ENCODE peak calls at places on chromosomes 5 and 9, in eight cellular contexts. One of them, this sample, is unnamed.

GRCh38 chr5:138272681-138273080 is 1.7 kb downstream of the GFRA3 start:
- DNase-seq in A549: no peak
- DNase-seq in gastrocnemius medialis: no peak
- DNase-seq in HCT116: no peak
- DNase-seq in stomach: no peak
- DNase-seq in ovary: no peak
- DNase-seq in transverse colon: no peak
- DNase-seq in heart left ventricle: no peak
- DNase-seq in this sample: no peak

GRCh38 chr5:66959668-66960067 is 236.9 kb downstream of the CD180 start:
- DNase-seq in transverse colon: no peak
- DNase-seq in ovary: no peak
- DNase-seq in stomach: no peak
- DNase-seq in HCT116: no peak
- DNase-seq in gastrocnemius medialis: no peak
- DNase-seq in heart left ventricle: no peak
- DNase-seq in A549: peak
- DNase-seq in this sample: no peak

GRCh38 chr5:147767048-147767447 is 15.5 kb downstream of the JAKMIP2 start:
- DNase-seq in gastrocnemius medialis: no peak
- DNase-seq in HCT116: no peak
- DNase-seq in stomach: no peak
- DNase-seq in transverse colon: no peak
- DNase-seq in A549: no peak
- DNase-seq in heart left ventricle: no peak
- DNase-seq in ovary: no peak
- DNase-seq in this sample: no peak

GRCh38 chr5:62271870-62272269 is 34.1 kb upstream of the KIF2A start:
- DNase-seq in HCT116: no peak
- DNase-seq in stomach: no peak
- DNase-seq in heart left ventricle: no peak
- DNase-seq in transverse colon: no peak
- DNase-seq in A549: no peak
- DNase-seq in ovary: no peak
- DNase-seq in gastrocnemius medialis: no peak
- DNase-seq in this sample: no peak

GRCh38 chr5:143174714-143175398 is 228.6 kb downstream of the NR3C1 start:
- DNase-seq in ovary: no peak
- DNase-seq in heart left ventricle: no peak
- DNase-seq in transverse colon: no peak
- DNase-seq in stomach: no peak
- DNase-seq in A549: no peak
- DNase-seq in HCT116: no peak
- DNase-seq in gastrocnemius medialis: no peak
- DNase-seq in this sample: no peak

GRCh38 chr9:35903049-35903448 is 3.0 kb upstream of the HRCT1 start:
- DNase-seq in stomach: no peak
- DNase-seq in ovary: no peak
- DNase-seq in heart left ventricle: no peak
- DNase-seq in gastrocnemius medialis: no peak
- DNase-seq in A549: peak
- DNase-seq in transverse colon: no peak
- DNase-seq in HCT116: peak
- DNase-seq in this sample: peak

GRCh38 chr5:34898258-34898895 is 16.9 kb downstream of the RAD1 start:
- DNase-seq in transverse colon: peak
- DNase-seq in A549: peak
- DNase-seq in HCT116: peak
- DNase-seq in stomach: peak
- DNase-seq in ovary: peak
- DNase-seq in gastrocnemius medialis: peak
- DNase-seq in heart left ventricle: no peak
- DNase-seq in this sample: peak

GRCh38 chr9:104775961-104776360 is 12.0 kb downstream of the NIPSNAP3B start:
- DNase-seq in stomach: no peak
- DNase-seq in heart left ventricle: no peak
- DNase-seq in HCT116: no peak
- DNase-seq in transverse colon: no peak
- DNase-seq in ovary: no peak
- DNase-seq in A549: no peak
- DNase-seq in gastrocnemius medialis: no peak
- DNase-seq in this sample: no peak

GRCh38 chr5:93311825-93312224 is 269.2 kb downstream of the NR2F1-AS1 start:
- DNase-seq in HCT116: no peak
- DNase-seq in A549: no peak
- DNase-seq in gastrocnemius medialis: no peak
- DNase-seq in stomach: no peak
- DNase-seq in heart left ventricle: no peak
- DNase-seq in ovary: no peak
- DNase-seq in transverse colon: no peak
- DNase-seq in this sample: no peak

GRCh38 chr5:179209359-179210150 is 135.7 kb downstream of the ADAMTS2 start:
- DNase-seq in ovary: no peak
- DNase-seq in transverse colon: no peak
- DNase-seq in A549: no peak
- DNase-seq in gastrocnemius medialis: no peak
- DNase-seq in heart left ventricle: peak
- DNase-seq in stomach: no peak
- DNase-seq in HCT116: no peak
- DNase-seq in this sample: no peak

GRCh38 chr5:171397599-171397998 is 9.9 kb downstream of the NPM1 start:
- DNase-seq in gastrocnemius medialis: no peak
- DNase-seq in ovary: no peak
- DNase-seq in stomach: no peak
- DNase-seq in transverse colon: no peak
- DNase-seq in heart left ventricle: no peak
- DNase-seq in HCT116: no peak
- DNase-seq in A549: no peak
- DNase-seq in this sample: no peak

GRCh38 chr9:125646222-125647100 is 60.5 kb downstream of the MAPKAP1 start:
- DNase-seq in A549: no peak
- DNase-seq in stomach: no peak
- DNase-seq in gastrocnemius medialis: no peak
- DNase-seq in heart left ventricle: no peak
- DNase-seq in transverse colon: no peak
- DNase-seq in HCT116: no peak
- DNase-seq in ovary: no peak
- DNase-seq in this sample: no peak

GRCh38 chr9:970310-971002 is 6.0 kb upstream of the DMRT3 start:
- DNase-seq in transverse colon: no peak
- DNase-seq in gastrocnemius medialis: no peak
- DNase-seq in A549: no peak
- DNase-seq in stomach: no peak
- DNase-seq in heart left ventricle: no peak
- DNase-seq in ovary: no peak
- DNase-seq in HCT116: no peak
- DNase-seq in this sample: no peak

DNA sequence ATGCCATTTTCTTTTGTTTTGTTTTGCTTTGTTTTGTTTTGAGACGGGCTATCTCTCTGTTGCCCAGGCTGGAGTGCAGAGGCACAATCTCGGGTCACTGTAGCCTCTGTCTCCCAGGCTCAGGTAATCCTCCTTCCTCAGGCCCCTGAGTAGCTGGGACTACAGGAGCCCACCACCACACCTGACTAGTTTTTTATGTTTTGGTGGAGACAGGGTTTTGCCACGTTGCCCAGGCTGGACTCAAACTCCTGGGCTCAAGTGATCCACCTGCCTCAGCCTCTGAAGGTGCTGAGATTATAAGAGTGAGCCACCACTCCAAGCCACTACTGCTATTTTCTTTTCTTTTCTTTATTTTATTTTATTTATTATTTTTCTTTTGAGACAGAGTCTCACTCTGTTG is 54.0 kb upstream of the S1PR3 start:
- DNase-seq in A549: no peak
- DNase-seq in heart left ventricle: no peak
- DNase-seq in HCT116: no peak
- DNase-seq in stomach: no peak
- DNase-seq in gastrocnemius medialis: no peak
- DNase-seq in transverse colon: no peak
- DNase-seq in ovary: no peak
- DNase-seq in this sample: no peak
- TF ChIP-seq POLR2A in A549: no peak
- TF ChIP-seq POLR2A in heart left ventricle: no peak
- TF ChIP-seq POLR2A in HCT116: no peak
- TF ChIP-seq POLR2A in stomach: no peak
- TF ChIP-seq POLR2A in gastrocnemius medialis: no peak
- TF ChIP-seq POLR2A in transverse colon: no peak
- TF ChIP-seq POLR2A in ovary: no peak
- TF ChIP-seq POLR2A in this sample: no peak

DNA sequence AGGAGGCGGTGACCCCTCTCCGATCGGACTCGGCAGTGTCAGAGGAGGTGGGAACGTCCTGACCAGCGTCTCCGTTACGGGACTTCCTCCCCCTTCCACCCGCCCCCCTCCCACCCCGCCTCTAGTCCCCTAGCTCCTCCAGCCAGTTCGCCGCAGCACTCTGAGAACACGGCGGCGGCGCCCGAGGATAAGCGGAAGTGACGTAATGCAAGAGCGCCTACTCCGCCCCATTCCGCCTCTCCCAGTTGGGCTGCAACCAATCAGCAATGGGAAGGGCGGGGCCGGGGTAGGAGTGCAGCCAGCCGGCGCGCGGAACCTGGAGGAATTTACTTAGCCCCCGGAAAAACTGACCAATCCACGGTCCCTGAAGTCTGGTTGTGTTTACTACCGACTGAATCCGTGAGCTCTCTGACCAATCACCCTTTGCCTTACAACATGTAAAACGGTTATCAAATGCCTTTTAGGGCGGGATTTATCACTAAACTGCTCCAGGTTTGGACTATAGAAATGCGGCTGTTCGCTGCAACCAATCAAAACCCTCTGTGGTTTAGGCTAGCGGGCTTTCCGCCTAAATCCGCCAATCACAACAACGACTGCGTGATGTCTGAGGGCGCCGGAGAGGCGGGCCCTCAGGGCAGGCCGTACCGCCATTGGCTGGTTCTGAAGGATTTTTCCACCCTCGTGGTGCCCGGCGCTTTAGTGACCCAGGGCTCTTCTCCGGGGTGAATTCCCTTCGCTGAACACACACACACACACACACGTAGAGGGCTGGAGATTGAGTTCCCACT is at the start of gene ZBTB5:
- DNase-seq in A549: peak
- DNase-seq in gastrocnemius medialis: peak
- DNase-seq in ovary: peak
- DNase-seq in heart left ventricle: peak
- DNase-seq in stomach: peak
- DNase-seq in transverse colon: peak
- DNase-seq in HCT116: peak
- DNase-seq in this sample: peak
- TF ChIP-seq POLR2A in A549: peak
- TF ChIP-seq POLR2A in gastrocnemius medialis: peak
- TF ChIP-seq POLR2A in ovary: peak
- TF ChIP-seq POLR2A in heart left ventricle: no peak
- TF ChIP-seq POLR2A in stomach: no peak
- TF ChIP-seq POLR2A in transverse colon: no peak
- TF ChIP-seq POLR2A in HCT116: no peak
- TF ChIP-seq POLR2A in this sample: peak

GRCh38 chr9:107491081-107492053 is 1.8 kb upstream of the KLF4 start:
- DNase-seq in stomach: peak
- DNase-seq in HCT116: no peak
- DNase-seq in transverse colon: peak
- DNase-seq in gastrocnemius medialis: no peak
- DNase-seq in ovary: peak
- DNase-seq in A549: no peak
- DNase-seq in heart left ventricle: no peak
- DNase-seq in this sample: no peak

GRCh38 chr9:107489144-107489673 is 360 bp downstream of the KLF4 start:
- DNase-seq in heart left ventricle: no peak
- DNase-seq in stomach: no peak
- DNase-seq in HCT116: no peak
- DNase-seq in ovary: no peak
- DNase-seq in A549: no peak
- DNase-seq in gastrocnemius medialis: no peak
- DNase-seq in transverse colon: peak
- DNase-seq in this sample: no peak

GRCh38 chr9:107488400-107489143 is 997 bp downstream of the KLF4 start:
- DNase-seq in transverse colon: peak
- DNase-seq in ovary: peak
- DNase-seq in HCT116: no peak
- DNase-seq in heart left ventricle: peak
- DNase-seq in stomach: peak
- DNase-seq in A549: peak
- DNase-seq in gastrocnemius medialis: peak
- DNase-seq in this sample: peak

GRCh38 chr9:107487521-107488399 is 1.8 kb downstream of the KLF4 start:
- DNase-seq in gastrocnemius medialis: no peak
- DNase-seq in HCT116: no peak
- DNase-seq in stomach: peak
- DNase-seq in ovary: peak
- DNase-seq in transverse colon: peak
- DNase-seq in heart left ventricle: peak
- DNase-seq in A549: peak
- DNase-seq in this sample: peak

DNA sequence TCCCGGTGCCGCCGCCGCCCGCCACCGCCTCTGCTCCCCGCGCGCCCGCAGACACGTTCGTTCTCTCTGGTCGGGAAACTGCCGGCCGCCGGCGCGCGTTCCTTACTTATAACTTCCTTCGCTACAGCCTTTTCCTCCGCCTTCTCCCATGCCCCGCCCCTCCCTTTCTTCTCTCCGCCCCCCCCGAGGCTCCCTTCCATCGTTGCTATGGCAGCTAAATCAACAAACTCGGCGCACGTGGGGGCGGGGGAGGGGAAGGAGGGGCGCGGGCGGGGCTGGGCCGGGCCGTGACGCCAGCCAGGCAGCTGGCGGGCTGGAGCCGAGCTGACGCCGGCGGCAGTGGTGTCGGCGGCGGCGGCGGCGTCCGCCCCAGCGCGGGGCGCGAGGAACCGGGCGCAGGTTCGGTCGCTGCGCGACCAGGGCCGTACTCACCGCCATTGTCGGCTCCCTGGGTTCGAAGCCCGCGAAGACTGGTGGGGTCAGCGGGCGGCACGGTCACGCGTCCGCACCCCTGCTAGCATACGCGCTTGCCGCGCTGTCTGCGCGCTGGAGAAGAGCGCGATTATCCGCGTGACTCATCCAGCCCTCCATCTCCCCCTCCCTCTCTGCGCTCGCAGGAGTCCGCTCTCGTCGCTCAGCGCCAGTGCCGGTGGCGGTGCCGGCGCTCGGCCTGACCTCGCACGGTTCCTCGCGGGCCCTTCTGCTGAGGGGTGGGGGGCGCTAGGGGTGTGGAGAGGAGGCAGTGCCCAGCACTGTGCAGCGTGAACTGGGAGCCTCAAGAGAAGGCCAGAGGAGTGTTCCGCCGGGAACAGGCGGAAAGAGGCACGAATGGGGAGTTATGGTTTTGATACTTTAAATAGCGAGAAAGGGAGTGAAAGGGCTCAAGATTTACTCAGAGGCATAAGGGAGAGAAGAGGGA is at the start of gene KLF4:
- DNase-seq in heart left ventricle: peak
- DNase-seq in ovary: peak
- DNase-seq in HCT116: peak
- DNase-seq in A549: peak
- DNase-seq in stomach: peak
- DNase-seq in transverse colon: peak
- DNase-seq in gastrocnemius medialis: peak
- DNase-seq in this sample: peak
- TF ChIP-seq POLR2A in heart left ventricle: no peak
- TF ChIP-seq POLR2A in ovary: peak
- TF ChIP-seq POLR2A in HCT116: peak
- TF ChIP-seq POLR2A in A549: peak
- TF ChIP-seq POLR2A in stomach: no peak
- TF ChIP-seq POLR2A in transverse colon: peak
- TF ChIP-seq POLR2A in gastrocnemius medialis: peak
- TF ChIP-seq POLR2A in this sample: no peak

GRCh38 chr5:131265318-131265803 is 1.5 kb downstream of the CDC42SE2 start:
- DNase-seq in A549: peak
- DNase-seq in transverse colon: no peak
- DNase-seq in heart left ventricle: no peak
- DNase-seq in HCT116: peak
- DNase-seq in ovary: no peak
- DNase-seq in stomach: no peak
- DNase-seq in gastrocnemius medialis: no peak
- DNase-seq in this sample: peak
- TF ChIP-seq POLR2A in A549: no peak
- TF ChIP-seq POLR2A in transverse colon: no peak
- TF ChIP-seq POLR2A in heart left ventricle: no peak
- TF ChIP-seq POLR2A in HCT116: no peak
- TF ChIP-seq POLR2A in ovary: no peak
- TF ChIP-seq POLR2A in stomach: no peak
- TF ChIP-seq POLR2A in gastrocnemius medialis: no peak
- TF ChIP-seq POLR2A in this sample: peak